ENCODE peak calls at places on chromosomes 7 and 10, in seven cellular contexts. W is bronchial epithelial cell; Y is mesendoderm; J is K562; U is AG09309; V is Jurkat, Clone E6-1; D is BJ. P is an unnamed sample.

GRCh38 chr10:88702848-88703597 is 3.0 kb upstream of the LIPK start:
- DNase-seq in W (peak; percentile 97), Y (peak; percentile 94), J (peak; percentile 1), U (no peak), V (no peak), D (no peak), P (no peak)

GRCh38 chr7:90706067-90706716 is 110.1 kb downstream of the CDK14 start:
- DNase-seq in W (no peak), Y (no peak), J (no peak), U (no peak), V (no peak), D (no peak), P (no peak)

GRCh38 chr10:77085344-77085743 is 552.3 kb downstream of the KCNMA1 start:
- DNase-seq in W (no peak), Y (no peak), J (no peak), U (no peak), V (no peak), D (no peak), P (no peak)

GRCh38 chr7:149727541-149728476 is 45.6 kb downstream of the ZNF467 start:
- DNase-seq in W (no peak), Y (no peak), J (no peak), U (no peak), V (no peak), D (no peak), P (no peak)

GRCh38 chr7:151761256-151761655 is 115.7 kb downstream of the PRKAG2 start:
- DNase-seq in W (peak; percentile 66), Y (peak; percentile 50), J (peak; percentile 18), U (no peak), V (no peak), D (no peak), P (no peak)

GRCh38 chr10:15486404-15486803 is 115.3 kb upstream of the FAM171A1 start:
- DNase-seq in W (no peak), Y (peak; percentile 81), J (no peak), U (peak; percentile 64), V (no peak), D (peak; percentile 55), P (no peak)

GRCh38 chr10:32004161-32004591 is 52.0 kb downstream of the KIF5B start:
- DNase-seq in W (no peak), Y (peak; percentile 62), J (peak; percentile 8), U (no peak), V (no peak), D (no peak), P (no peak)

GRCh38 chr7:121023683-121024507 is 35.4 kb downstream of the CPED1 start:
- DNase-seq in W (no peak), Y (no peak), J (no peak), U (no peak), V (no peak), D (no peak), P (no peak)

GRCh38 chr7:23184291-23184690 is 2.4 kb downstream of the NUP42 start:
- DNase-seq in W (no peak), Y (no peak), J (no peak), U (no peak), V (no peak), D (no peak), P (no peak)

GRCh38 chr10:101301111-101301731 is 52.7 kb upstream of the BTRC start:
- DNase-seq in W (peak; percentile 66), Y (peak; percentile 79), J (peak; percentile 68), U (no peak), V (peak; percentile 14), D (no peak), P (no peak)

GRCh38 chr10:3435671-3436070 is 263.1 kb upstream of the PITRM1 start:
- DNase-seq in W (peak; percentile 5), Y (no peak), J (no peak), U (no peak), V (no peak), D (no peak), P (no peak)

GRCh38 chr7:142807855-142808460 is 37.2 kb downstream of the PRSS2 start:
- DNase-seq in W (peak; percentile 67), Y (no peak), J (peak; percentile 45), U (no peak), V (peak; percentile 60), D (no peak), P (no peak)

GRCh38 chr10:102231357-102232318 is 5.5 kb downstream of the ELOVL3 start:
- DNase-seq in W (no peak), Y (peak; percentile 70), J (peak; percentile 67), U (no peak), V (no peak), D (no peak), P (no peak)

GRCh38 chr7:87447251-87447650 is 28.2 kb downstream of the ABCB4 start:
- DNase-seq in W (no peak), Y (no peak), J (no peak), U (no peak), V (no peak), D (peak; percentile 47), P (no peak)

GRCh38 chr10:114375082-114375481 is 29.2 kb downstream of the AFAP1L2 start:
- DNase-seq in W (peak; percentile 89), Y (no peak), J (no peak), U (no peak), V (no peak), D (no peak), P (no peak)

GRCh38 chr10:96967847-96968246 is 135.7 kb downstream of the LCOR start:
- DNase-seq in W (no peak), Y (no peak), J (no peak), U (peak; percentile 28), V (no peak), D (peak; percentile 62), P (no peak)

GRCh38 chr7:100433276-100433591 is 3.1 kb downstream of the PPP1R35 start:
- DNase-seq in W (no peak), Y (no peak), J (no peak), U (no peak), V (no peak), D (no peak), P (no peak)

GRCh38 chr7:98731651-98732050 is 114.6 kb downstream of the NPTX2 start:
- DNase-seq in W (no peak), Y (no peak), J (no peak), U (no peak), V (no peak), D (no peak), P (no peak)

GRCh38 chr7:102089175-102090098 is 197.2 kb upstream of the SH2B2 start:
- DNase-seq in W (no peak), Y (no peak), J (no peak), U (no peak), V (no peak), D (no peak), P (no peak)

GRCh38 chr10:7933262-7933661 is 115.0 kb downstream of the TAF3 start:
- DNase-seq in W (no peak), Y (peak; percentile 51), J (peak; percentile 36), U (no peak), V (no peak), D (no peak), P (no peak)

GRCh38 chr10:103641326-103641725 is 147.8 kb downstream of the NEURL1 start:
- DNase-seq in W (no peak), Y (no peak), J (no peak), U (no peak), V (no peak), D (no peak), P (no peak)

GRCh38 chr7:96827701-96828100 is 118.1 kb upstream of the SEM1 start:
- DNase-seq in W (no peak), Y (peak; percentile 41), J (peak; percentile 9), U (no peak), V (no peak), D (no peak), P (no peak)

GRCh38 chr7:96823274-96823673 is 113.6 kb upstream of the SEM1 start:
- DNase-seq in W (peak; percentile 86), Y (no peak), J (no peak), U (no peak), V (no peak), D (no peak), P (peak; percentile 4)

GRCh38 chr7:96826089-96826488 is 116.4 kb upstream of the SEM1 start:
- DNase-seq in W (peak; percentile 13), Y (peak; percentile 4), J (no peak), U (no peak), V (no peak), D (no peak), P (no peak)

DNA sequence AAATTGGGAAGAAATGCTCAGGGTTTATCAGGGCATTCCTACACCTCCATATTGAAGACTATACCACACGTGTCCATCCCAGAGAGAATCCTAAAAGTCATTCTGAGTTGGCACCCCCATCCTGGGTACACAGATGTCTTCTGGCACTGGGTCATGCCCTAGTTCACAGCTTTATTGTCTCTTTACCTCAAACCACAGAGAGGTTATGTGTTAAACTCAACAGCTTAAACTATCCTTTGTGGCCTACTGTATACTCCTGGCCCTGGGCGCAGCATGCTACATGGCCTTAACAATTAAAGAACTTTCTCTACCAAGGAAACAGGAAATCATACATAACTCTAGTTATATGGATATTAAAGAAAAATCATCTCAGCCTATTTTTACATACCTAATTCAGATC is 115.6 kb upstream of the SEM1 start:
- DNase-seq in W (no peak), Y (no peak), J (no peak), U (no peak), V (no peak), D (no peak), P (no peak)
- H3K4me3 ChIP-seq in W (no peak overlapping the region), Y (no peak overlapping the region), J (no peak overlapping the region), U (no peak overlapping the region), V (no peak overlapping the region), D (no peak overlapping the region), P (no peak overlapping the region)

DNA sequence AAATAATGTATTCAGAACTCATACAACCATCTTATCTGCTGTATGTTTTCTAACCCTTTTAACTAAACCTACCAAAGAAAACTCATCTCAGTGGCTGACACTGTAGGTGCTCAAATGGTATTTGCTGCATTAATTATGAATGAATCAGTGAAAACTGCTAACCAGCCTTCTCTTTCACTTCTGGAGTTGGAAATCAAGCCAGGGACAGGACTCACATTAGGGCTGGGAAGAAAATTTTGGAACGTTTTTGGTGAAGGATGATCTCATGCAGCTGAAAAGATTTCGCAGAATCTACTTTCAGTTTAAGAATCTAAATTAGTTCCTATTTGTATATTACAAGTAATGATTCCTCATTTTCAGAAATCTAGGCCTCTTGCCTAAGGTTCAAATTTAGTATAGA is 12.9 kb downstream of the MTPN start:
- DNase-seq in W (no peak), Y (no peak), J (no peak), U (no peak), V (no peak), D (no peak), P (no peak)
- H3K4me3 ChIP-seq in W (no peak overlapping the region), Y (no peak overlapping the region), J (no peak overlapping the region), U (no peak overlapping the region), V (no peak overlapping the region), D (no peak overlapping the region), P (no peak overlapping the region)

GRCh38 chr7:27124096-27124978 is 6.2 kb downstream of the HOXA4 start:
- DNase-seq in W (no peak), Y (no peak), J (no peak), U (no peak), V (no peak), D (no peak), P (no peak)
- H3K4me3 ChIP-seq in W (no peak overlapping the region), Y (no peak overlapping the region), J (no peak overlapping the region), U (no peak overlapping the region), V (no peak overlapping the region), D (no peak overlapping the region), P (no peak overlapping the region)

GRCh38 chr10:43267811-43268210 is 946 bp upstream of the RASGEF1A start:
- DNase-seq in W (no peak), Y (no peak), J (no peak), U (no peak), V (no peak), D (no peak), P (no peak)
- H3K4me3 ChIP-seq in W (no peak overlapping the region), Y (no peak overlapping the region), J (no peak overlapping the region), U (no peak overlapping the region), V (no peak overlapping the region), D (no peak overlapping the region), P (no peak overlapping the region)